ENCODE peak calls at places on chromosomes 4 and X, in six cellular contexts. G is PC-3, E is fibroblast of lung, B is A673, Q is HCT116, O is neural progenitor cell. H is an unnamed sample.
A peak's percentile ranks its signal among the peaks of the same experiment; 100 is the strongest.

GRCh38 chrX:10981491-10981890 is 129.6 kb upstream of the HCCS start:
- DNase-seq in O (no peak), Q (no peak), B (no peak), E (no peak), G (no peak), H (no peak)

GRCh38 chrX:150362599-150363481 is at the start of gene MAMLD1:
- DNase-seq in E (peak; percentile 83), B (peak; percentile 78), Q (peak; percentile 51), G (peak; percentile 84), O (peak; percentile 29), H (peak; percentile 38)

GRCh38 chrX:101759000-101759399 is 99.3 kb upstream of the ARMCX2 start:
- DNase-seq in O (peak; percentile 75), E (peak; percentile 51), Q (peak; percentile 24), B (peak; percentile 57), G (peak; percentile 65), H (peak; percentile 43)

GRCh38 chr4:14237911-14238310 is 610.4 kb upstream of the BOD1L1 start:
- DNase-seq in G (no peak), E (peak; percentile 9), O (no peak), B (no peak), Q (no peak), H (no peak)

GRCh38 chr4:154329268-154329858 is 162.2 kb downstream of the DCHS2 start:
- DNase-seq in E (peak; percentile 49), G (peak; percentile 59), B (peak; percentile 41), O (peak; percentile 40), Q (no peak), H (peak; percentile 45)

GRCh38 chrX:17559728-17560379 is 177.4 kb upstream of the SCML1 start:
- DNase-seq in B (peak; percentile 7), Q (peak; percentile 42), E (peak; percentile 94), G (peak; percentile 91), O (peak; percentile 26), H (no peak)

GRCh38 chr4:151012836-151013235 is 2.2 kb downstream of the LRBA start:
- DNase-seq in O (peak; percentile 36), B (no peak), E (no peak), G (peak; percentile 60), Q (peak; percentile 7), H (no peak)

GRCh38 chr4:8254076-8254475 is 15.5 kb upstream of the HTRA3 start:
- DNase-seq in B (no peak), G (no peak), E (no peak), Q (no peak), O (no peak), H (no peak)

GRCh38 chrX:119728487-119728886 is 29.9 kb upstream of the SOWAHD start:
- DNase-seq in Q (no peak), O (peak; percentile 20), E (no peak), G (peak; percentile 55), B (no peak), H (no peak)

GRCh38 chrX:38879631-38880220 is 78.5 kb downstream of the MID1IP1 start:
- DNase-seq in Q (no peak), B (no peak), E (no peak), G (peak; percentile 66), O (no peak), H (peak; percentile 23)

GRCh38 chr4:144185086-144185485 is 44.6 kb upstream of the GYPA start:
- DNase-seq in B (no peak), E (no peak), O (no peak), G (no peak), Q (no peak), H (no peak)

GRCh38 chrX:86078650-86079049 is 31.3 kb upstream of the CHM start:
- DNase-seq in O (no peak), B (no peak), G (no peak), E (no peak), Q (no peak), H (no peak)

GRCh38 chrX:149568701-149569296 is 18.5 kb downstream of the MAGEA9B start:
- DNase-seq in Q (no peak), O (no peak), G (peak; percentile 0), B (no peak), E (no peak), H (no peak)

GRCh38 chrX:8037593-8038348 is 110.6 kb upstream of the PNPLA4 start:
- DNase-seq in E (peak; percentile 25), B (no peak), G (no peak), Q (no peak), O (no peak), H (peak; percentile 70)

GRCh38 chrX:16786791-16787735 is 797 bp downstream of the TXLNG start:
- DNase-seq in Q (no peak), E (peak; percentile 53), O (peak; percentile 73), B (no peak), G (peak; percentile 35), H (peak; percentile 33)

GRCh38 chr4:44157611-44158277 is 290.9 kb downstream of the KCTD8 start:
- DNase-seq in G (peak; percentile 84), O (no peak), B (no peak), Q (no peak), E (peak; percentile 72), H (no peak)

GRCh38 chrX:110310000-110310790 is 7.7 kb downstream of the AMMECR1 start:
- DNase-seq in Q (no peak), O (no peak), E (no peak), B (no peak), G (peak; percentile 53), H (no peak)

GRCh38 chrX:153925387-153925738 is 701 bp downstream of the ARHGAP4 start:
- DNase-seq in G (no peak), E (no peak), Q (no peak), B (no peak), O (no peak), H (peak; percentile 81)

GRCh38 chrX:153927686-153927935 is 1.5 kb upstream of the ARHGAP4 start:
- DNase-seq in G (no peak), O (no peak), Q (no peak), E (no peak), B (no peak), H (peak; percentile 14)

GRCh38 chrX:153925739-153926593 is at the start of gene ARHGAP4:
- DNase-seq in O (peak; percentile 28), Q (peak; percentile 37), E (no peak), G (no peak), B (no peak), H (peak; percentile 58)

GRCh38 chrX:153926863-153927685 is 1.0 kb upstream of the ARHGAP4 start:
- DNase-seq in O (peak; percentile 31), B (peak; percentile 86), Q (no peak), E (no peak), G (peak; percentile 31), H (peak; percentile 86)

DNA sequence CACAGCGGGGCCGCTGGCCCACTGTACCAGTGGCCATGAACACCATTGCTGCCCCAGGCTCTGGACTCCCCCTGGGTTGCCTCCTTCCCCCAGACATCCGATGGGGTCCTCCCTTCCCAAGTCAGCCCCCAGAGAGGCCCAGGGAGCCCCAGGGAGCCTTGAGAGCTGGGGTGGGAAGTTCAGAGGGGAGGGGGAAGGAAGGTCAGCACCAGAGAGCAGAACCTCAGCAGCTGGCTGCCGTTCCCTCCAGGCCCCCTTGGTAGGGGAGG is 464 bp upstream of the ARHGAP4 start:
- DNase-seq in B (no peak), E (no peak), Q (no peak), O (no peak), G (no peak), H (no peak)
- H3K4me3 ChIP-seq in B (peak overlapping the region; percentile 58), E (no peak overlapping the region), Q (peak overlapping the region; percentile 69), O (peak overlapping the region; percentile 63), G (no peak overlapping the region), H (peak overlapping the region; percentile 78)

GRCh38 chr4:18020671-18021469 is 685 bp downstream of the LCORL start:
- DNase-seq in E (peak; percentile 87), Q (peak; percentile 45), B (peak; percentile 84), O (peak; percentile 92), G (peak; percentile 57), H (peak; percentile 53)

GRCh38 chr4:18021720-18022571 is at the start of gene LCORL:
- DNase-seq in G (peak; percentile 91), O (peak; percentile 98), E (peak; percentile 97), Q (peak; percentile 93), B (peak; percentile 98), H (peak; percentile 97)

GRCh38 chr4:18020145-18020670 is 1.3 kb downstream of the LCORL start:
- DNase-seq in O (peak; percentile 18), E (peak; percentile 20), G (peak; percentile 6), B (peak; percentile 6), Q (no peak), H (peak; percentile 30)

GRCh38 chr4:18021470-18021719 is 160 bp downstream of the LCORL start:
- DNase-seq in E (peak; percentile 21), O (no peak), B (no peak), Q (no peak), G (no peak), H (no peak)

GRCh38 chr4:18022572-18023039 is 1.1 kb upstream of the LCORL start:
- DNase-seq in Q (no peak), G (no peak), E (peak; percentile 12), B (no peak), O (peak; percentile 39), H (peak; percentile 18)
- TF ChIP-seq EZH2 in Q (no peak), G (no peak), E (no peak), B (no peak), O (no peak), H (no peak)

GRCh38 chr4:88599714-88600113 is 7.4 kb downstream of the HERC3 start:
- DNase-seq in Q (no peak), E (no peak), G (no peak), O (no peak), B (no peak), H (no peak)
- H3K4me3 ChIP-seq in Q (no peak overlapping the region), E (peak overlapping the region; percentile 44), G (peak overlapping the region; percentile 63), O (no peak overlapping the region), B (no peak overlapping the region), H (no peak overlapping the region)

GRCh38 chr4:92304636-92305035 is 870 bp downstream of the GRID2 start:
- DNase-seq in G (no peak), Q (no peak), O (peak; percentile 43), E (peak; percentile 15), B (no peak), H (no peak)
- TF ChIP-seq EZH2 in G (no peak), Q (no peak), O (no peak), E (peak; percentile 77), B (no peak), H (no peak)

DNA sequence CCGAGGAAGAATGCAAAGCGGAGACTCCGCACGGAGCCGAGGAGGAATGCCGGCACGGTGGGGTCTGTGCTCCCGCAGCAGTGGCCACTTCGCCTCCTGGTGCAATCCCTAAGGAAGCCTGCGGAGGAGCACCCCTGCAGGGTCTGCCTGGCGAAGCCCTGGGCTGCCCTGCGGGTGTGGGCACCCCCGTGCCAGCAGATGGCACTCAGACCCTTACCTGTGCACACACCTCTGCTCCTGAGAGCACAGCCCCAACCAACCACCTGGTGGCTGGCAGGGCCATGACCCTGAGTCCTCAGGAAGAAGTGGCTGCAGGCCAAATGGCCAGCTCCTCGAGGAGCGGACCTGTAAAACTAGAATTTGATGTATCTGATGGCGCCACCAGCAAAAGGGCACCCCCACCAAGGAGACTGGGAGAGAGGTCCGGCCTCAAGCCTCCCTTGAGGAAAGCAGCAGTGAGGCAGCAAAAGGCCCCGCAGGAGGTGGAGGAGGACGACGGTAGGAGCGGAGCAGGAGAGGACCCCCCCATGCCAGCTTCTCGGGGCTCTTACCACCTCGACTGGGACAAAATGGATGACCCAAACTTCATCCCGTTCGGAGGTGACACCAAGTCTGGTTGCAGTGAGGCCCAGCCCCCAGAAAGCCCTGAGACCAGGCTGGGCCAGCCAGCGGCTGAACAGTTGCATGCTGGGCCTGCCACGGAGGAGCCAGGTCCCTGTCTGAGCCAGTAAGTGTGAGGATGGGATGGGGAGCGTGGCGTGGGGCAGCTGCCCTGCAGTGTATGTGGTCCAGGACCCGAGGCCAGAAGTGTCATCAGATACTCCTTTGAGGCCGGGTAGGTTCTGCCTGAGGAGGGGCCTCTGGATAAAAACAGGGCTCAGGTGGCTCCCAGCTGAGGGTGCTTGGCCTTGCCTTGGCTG is 7.0 kb downstream of the TACC3 start:
- DNase-seq in B (no peak), O (no peak), G (no peak), Q (no peak), E (no peak), H (no peak)
- H3K4me3 ChIP-seq in B (no peak overlapping the region), O (no peak overlapping the region), G (peak overlapping the region; percentile 34), Q (no peak overlapping the region), E (no peak overlapping the region), H (no peak overlapping the region)